ENCODE peak calls at places on chromosomes 2 and 18, in eight cellular contexts. X is GM06990, N is AG04450, I is K562, R is dorsolateral prefrontal cortex, E is cardiac muscle cell, A is colonic mucosa, G is heart right ventricle. F is an unnamed sample.

GRCh38 chr2:120291464-120292311 is 39.0 kb downstream of the RALB start:
- DNase-seq in E (no peak), X (no peak), A (no peak), R (no peak), N (no peak), G (peak), I (peak), F (no peak)

GRCh38 chr2:149005471-149006077 is 32.9 kb upstream of the LYPD6B start:
- DNase-seq in E (no peak), R (no peak), X (no peak), G (no peak), A (no peak), I (no peak), N (no peak), F (no peak)

GRCh38 chr2:19508-19907 is 26.8 kb downstream of the FAM110C start:
- DNase-seq in I (no peak), N (no peak), R (no peak), X (no peak), E (no peak), A (peak), G (no peak), F (no peak)

GRCh38 chr18:26868968-26869586 is 3.6 kb upstream of the AQP4 start:
- DNase-seq in N (no peak), R (no peak), E (no peak), X (no peak), G (no peak), I (no peak), A (no peak), F (no peak)

GRCh38 chr2:219572237-219573001 is at the start of gene INHA:
- DNase-seq in E (no peak), A (no peak), G (no peak), R (no peak), N (no peak), I (no peak), X (no peak), F (no peak)

GRCh38 chr2:46873632-46874068 is 42.0 kb downstream of the MCFD2 start:
- DNase-seq in X (no peak), A (peak), R (no peak), N (peak), G (peak), E (no peak), I (peak), F (no peak)

GRCh38 chr18:34224423-34225217 is at the start of gene NOL4:
- DNase-seq in G (peak), N (no peak), X (peak), R (peak), E (peak), A (peak), I (no peak), F (peak)

GRCh38 chr2:41934323-41935003 is 113.4 kb upstream of the PKDCC start:
- DNase-seq in I (peak), G (no peak), N (peak), E (peak), R (no peak), X (no peak), A (no peak), F (no peak)

GRCh38 chr2:165274698-165275097 is 35.5 kb downstream of the SCN2A start:
- DNase-seq in I (no peak), R (peak), G (peak), N (no peak), A (peak), E (no peak), X (no peak), F (peak)

GRCh38 chr18:50715919-50716318 is 103.9 kb downstream of the MRO start:
- DNase-seq in N (no peak), R (no peak), I (no peak), G (no peak), E (no peak), A (no peak), X (no peak), F (no peak)

GRCh38 chr2:65396348-65397026 is 35.9 kb downstream of the SPRED2 start:
- DNase-seq in I (no peak), E (no peak), R (no peak), N (no peak), X (no peak), A (peak), G (no peak), F (no peak)

GRCh38 chr18:48674198-48674721 is 135.4 kb downstream of the CTIF start:
- DNase-seq in G (peak), A (peak), X (no peak), E (no peak), R (no peak), I (no peak), N (no peak), F (no peak)

GRCh38 chr2:118836411-118836930 is 11.0 kb downstream of the EN1 start:
- DNase-seq in N (no peak), R (no peak), E (no peak), I (no peak), X (no peak), A (no peak), G (no peak), F (no peak)
- H3K4me3 ChIP-seq in N (no peak), R (peak), E (peak), I (no peak), X (no peak), A (no peak), G (no peak), F (no peak)

GRCh38 chr2:189175869-189176431 is 3.6 kb downstream of the COL5A2 start:
- DNase-seq in I (no peak), A (no peak), X (no peak), G (no peak), E (no peak), N (no peak), R (no peak), F (no peak)

GRCh38 chr2:189179607-189179979 is at the start of gene COL5A2:
- DNase-seq in A (peak), G (peak), R (no peak), X (no peak), E (peak), N (peak), I (no peak), F (no peak)

GRCh38 chr2:189178726-189179606 is 595 bp downstream of the COL5A2 start:
- DNase-seq in N (peak), R (no peak), A (no peak), X (no peak), G (peak), I (no peak), E (peak), F (no peak)

GRCh38 chr2:189177441-189177840 is 2.1 kb downstream of the COL5A2 start:
- DNase-seq in R (no peak), A (no peak), E (no peak), I (no peak), X (no peak), G (no peak), N (no peak), F (no peak)

GRCh38 chr2:189178007-189178406 is 1.6 kb downstream of the COL5A2 start:
- DNase-seq in X (no peak), R (no peak), E (no peak), N (no peak), G (no peak), I (no peak), A (no peak), F (no peak)
- H3K4me3 ChIP-seq in X (no peak), R (no peak), E (peak), N (peak), G (no peak), I (no peak), A (peak), F (no peak)

DNA sequence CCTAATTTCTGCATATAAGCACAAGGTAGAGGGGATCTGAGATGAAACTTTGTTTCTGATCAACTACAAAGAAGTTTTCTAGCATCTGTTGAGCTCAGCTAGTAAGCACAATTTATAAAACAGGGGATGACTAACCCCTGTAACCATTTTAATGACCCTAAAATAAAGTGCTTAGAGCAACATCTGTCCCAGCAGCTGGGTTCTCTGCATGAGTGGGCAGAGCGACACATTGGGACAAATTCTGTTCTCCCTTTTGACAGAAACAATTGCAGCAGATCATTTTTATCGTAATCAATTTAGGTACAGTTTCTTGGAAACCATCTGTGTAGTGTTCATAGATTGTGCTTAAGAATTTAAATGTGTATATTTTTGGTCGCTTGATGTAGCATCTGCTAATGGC is 678.0 kb downstream of the RNF144A start:
- DNase-seq in A (no peak), E (no peak), X (no peak), R (no peak), I (no peak), G (no peak), N (no peak), F (no peak)
- H3K4me3 ChIP-seq in A (no peak), E (no peak), X (no peak), R (no peak), I (no peak), G (no peak), N (no peak), F (no peak)

GRCh38 chr2:37774976-37775907 is 103.8 kb upstream of the CDC42EP3 start:
- DNase-seq in A (no peak), X (no peak), G (no peak), R (no peak), I (no peak), E (no peak), N (no peak), F (no peak)
- H3K4me3 ChIP-seq in A (no peak), X (no peak), G (no peak), R (no peak), I (no peak), E (no peak), N (no peak), F (no peak)

GRCh38 chr2:24410976-24411375 is 50.6 kb upstream of the ITSN2 start:
- DNase-seq in N (no peak), X (no peak), R (no peak), E (no peak), I (no peak), G (no peak), A (no peak), F (no peak)

GRCh38 chr2:24412812-24413211 is 52.5 kb upstream of the ITSN2 start:
- DNase-seq in I (no peak), N (no peak), A (no peak), X (no peak), E (no peak), G (no peak), R (no peak), F (no peak)

GRCh38 chr2:24409166-24409565 is 48.8 kb upstream of the ITSN2 start:
- DNase-seq in I (no peak), A (no peak), R (no peak), E (no peak), N (no peak), G (no peak), X (no peak), F (no peak)

GRCh38 chr2:24411488-24412146 is 51.3 kb upstream of the ITSN2 start:
- DNase-seq in E (no peak), R (no peak), G (no peak), X (no peak), N (no peak), A (no peak), I (peak), F (no peak)

GRCh38 chr2:24409700-24410556 is 49.6 kb upstream of the ITSN2 start:
- DNase-seq in A (peak), E (peak), G (peak), N (peak), I (peak), X (peak), R (no peak), F (peak)
- H3K4me3 ChIP-seq in A (no peak), E (no peak), G (no peak), N (no peak), I (no peak), X (no peak), R (no peak), F (no peak)

GRCh38 chr2:74919827-74920226 is 38.6 kb upstream of the POLE4 start:
- DNase-seq in G (peak), I (peak), A (peak), N (no peak), X (peak), E (peak), R (peak), F (peak)
- H3K4me3 ChIP-seq in G (no peak), I (peak), A (peak), N (peak), X (peak), E (peak), R (no peak), F (peak)

DNA sequence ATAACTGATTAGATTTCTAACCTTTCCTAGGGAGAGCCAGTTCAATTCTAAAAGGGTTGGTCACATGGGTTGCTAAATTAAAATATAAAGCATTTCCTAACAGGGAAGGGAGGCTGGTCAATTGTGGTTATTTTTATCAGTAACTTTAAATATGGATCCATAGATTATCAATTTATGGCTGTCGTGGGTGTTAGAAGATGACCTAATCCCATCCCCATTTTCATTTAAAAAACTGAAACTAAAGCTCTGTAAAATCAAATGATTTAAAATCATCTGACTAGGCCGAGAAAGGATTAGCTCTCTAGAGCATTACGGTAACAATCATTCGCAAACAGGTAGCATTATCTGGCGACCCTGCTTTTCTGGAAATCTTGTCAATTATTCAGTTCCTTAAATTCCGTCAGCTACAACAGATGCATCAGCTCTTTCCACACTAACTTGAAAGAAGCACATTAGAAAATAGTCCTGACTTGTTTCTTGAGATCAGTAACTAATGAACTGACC is 940 bp upstream of the HNRNPA3 start:
- DNase-seq in G (no peak), R (no peak), N (no peak), X (no peak), I (no peak), E (no peak), A (no peak), F (no peak)
- H3K4me3 ChIP-seq in G (peak), R (peak), N (peak), X (peak), I (peak), E (peak), A (peak), F (peak)

GRCh38 chr2:130922417-130922816 is 85.7 kb downstream of the ARHGEF4 start:
- DNase-seq in N (no peak), G (no peak), X (no peak), A (no peak), E (no peak), R (no peak), I (no peak), F (no peak)
- H3K4me3 ChIP-seq in N (no peak), G (no peak), X (no peak), A (no peak), E (no peak), R (no peak), I (no peak), F (no peak)